ENCODE peak calls at places on chromosomes 5 and 9, in nine cellular contexts. T, R, P, Q, X, F, V, N and H are unnamed samples.

GRCh38 chr9:5947912-5948311 is 57.2 kb downstream of the MLANA start:
- DNase-seq in T (no peak), R (no peak), P (no peak), Q (no peak), X (no peak), F (no peak), V (no peak), N (no peak), H (no peak)

GRCh38 chr5:150511641-150512367 is 3.9 kb downstream of the NDST1 start:
- DNase-seq in T (no peak), R (peak; percentile 67), P (no peak), Q (no peak), X (peak; percentile 75), F (peak; percentile 74), V (peak; percentile 88), N (peak; percentile 43), H (peak; percentile 72)

GRCh38 chr9:72574156-72574810 is 52.9 kb downstream of the TMC1 start:
- DNase-seq in T (no peak), R (no peak), P (no peak), Q (no peak), X (no peak), F (no peak), V (no peak), N (peak; percentile 80), H (no peak)

GRCh38 chr5:125342938-125343401 is 596.5 kb upstream of the ZNF608 start:
- DNase-seq in T (no peak), R (no peak), P (no peak), Q (no peak), X (no peak), F (no peak), V (peak; percentile 62), N (no peak), H (no peak)

GRCh38 chr9:79185866-79186265 is 385.9 kb upstream of the TLE4 start:
- DNase-seq in T (no peak), R (no peak), P (no peak), Q (no peak), X (peak; percentile 17), F (no peak), V (no peak), N (no peak), H (no peak)

GRCh38 chr5:179293276-179293675 is 52.0 kb downstream of the ADAMTS2 start:
- DNase-seq in T (no peak), R (peak; percentile 55), P (no peak), Q (no peak), X (no peak), F (no peak), V (peak; percentile 94), N (no peak), H (peak; percentile 27)

GRCh38 chr9:90142580-90142979 is 500.0 kb downstream of the DIRAS2 start:
- DNase-seq in T (no peak), R (peak; percentile 33), P (no peak), Q (no peak), X (peak; percentile 48), F (peak; percentile 35), V (no peak), N (no peak), H (no peak)

GRCh38 chr9:79382468-79382867 is 189.3 kb upstream of the TLE4 start:
- DNase-seq in T (no peak), R (no peak), P (no peak), Q (no peak), X (peak; percentile 12), F (peak; percentile 11), V (no peak), N (no peak), H (no peak)

GRCh38 chr5:949275-949543 is 56.5 kb downstream of the TRIP13 start:
- DNase-seq in T (no peak), R (no peak), P (no peak), Q (no peak), X (no peak), F (no peak), V (no peak), N (no peak), H (no peak)

GRCh38 chr5:89213584-89213983 is 330.6 kb upstream of the MEF2C start:
- DNase-seq in T (no peak), R (peak; percentile 46), P (peak; percentile 16), Q (no peak), X (no peak), F (no peak), V (peak; percentile 26), N (no peak), H (no peak)

GRCh38 chr5:172958268-172959046 is 767 bp upstream of the RPL26L1 start:
- DNase-seq in T (peak; percentile 82), R (peak; percentile 75), P (peak; percentile 73), Q (peak; percentile 33), X (peak; percentile 84), F (peak; percentile 37), V (peak; percentile 76), N (peak; percentile 55), H (peak; percentile 66)

GRCh38 chr5:6708814-6709213 is 4.4 kb upstream of the TENT4A start:
- DNase-seq in T (no peak), R (no peak), P (peak; percentile 39), Q (no peak), X (no peak), F (no peak), V (no peak), N (no peak), H (no peak)

GRCh38 chr9:6827370-6827949 is 69.7 kb downstream of the KDM4C start:
- DNase-seq in T (no peak), R (no peak), P (no peak), Q (no peak), X (peak; percentile 47), F (peak; percentile 20), V (peak; percentile 70), N (no peak), H (no peak)

GRCh38 chr5:92861531-92862285 is 719.3 kb downstream of the NR2F1-AS1 start:
- DNase-seq in T (no peak), R (no peak), P (no peak), Q (no peak), X (no peak), F (no peak), V (no peak), N (no peak), H (no peak)

GRCh38 chr5:55829956-55830355 is 21.2 kb upstream of the IL31RA start:
- DNase-seq in T (no peak), R (no peak), P (no peak), Q (no peak), X (no peak), F (peak; percentile 40), V (no peak), N (no peak), H (no peak)

GRCh38 chr9:109014267-109015025 is 1.1 kb upstream of the CTNNAL1 start:
- DNase-seq in T (no peak), R (peak; percentile 43), P (no peak), Q (no peak), X (peak; percentile 17), F (peak; percentile 48), V (peak; percentile 59), N (peak; percentile 61), H (no peak)

GRCh38 chr5:111134080-111134479 is 41.9 kb downstream of the WDR36 start:
- DNase-seq in T (no peak), R (no peak), P (no peak), Q (no peak), X (no peak), F (no peak), V (peak; percentile 49), N (no peak), H (no peak)

GRCh38 chr9:19116391-19116790 is 10.9 kb downstream of the PLIN2 start:
- DNase-seq in T (no peak), R (peak; percentile 43), P (peak; percentile 44), Q (no peak), X (no peak), F (peak; percentile 82), V (peak; percentile 63), N (no peak), H (peak; percentile 72)

GRCh38 chr9:125949247-125949646 is 202.1 kb downstream of the PBX3 start:
- DNase-seq in T (no peak), R (no peak), P (no peak), Q (no peak), X (no peak), F (peak; percentile 51), V (no peak), N (no peak), H (no peak)

GRCh38 chr5:172059661-172060100 is 53.2 kb upstream of the FBXW11 start:
- DNase-seq in T (no peak), R (no peak), P (no peak), Q (no peak), X (no peak), F (no peak), V (peak; percentile 62), N (no peak), H (no peak)

GRCh38 chr5:6188976-6189375 is 189.4 kb downstream of the MED10 start:
- DNase-seq in T (no peak), R (no peak), P (no peak), Q (no peak), X (no peak), F (no peak), V (no peak), N (no peak), H (no peak)

GRCh38 chr5:177552839-177553455 is 1.4 kb downstream of the FAM193B start:
- DNase-seq in T (no peak), R (no peak), P (no peak), Q (no peak), X (no peak), F (peak; percentile 31), V (peak; percentile 93), N (no peak), H (no peak)

GRCh38 chr9:4108708-4109444 is 191.0 kb downstream of the GLIS3 start:
- DNase-seq in T (no peak), R (peak; percentile 32), P (peak; percentile 15), Q (no peak), X (no peak), F (no peak), V (no peak), N (no peak), H (no peak)
- H3K27ac ChIP-seq in T (no peak overlapping the region), R (no peak overlapping the region), P (peak overlapping the region; percentile 20), Q (no peak overlapping the region), X (peak overlapping the region; percentile 12), F (no peak overlapping the region), V (peak overlapping the region; percentile 88), N (no peak overlapping the region), H (no peak overlapping the region)

GRCh38 chr5:140347382-140347781 is 979 bp upstream of the HBEGF start:
- DNase-seq in T (no peak), R (no peak), P (no peak), Q (no peak), X (no peak), F (no peak), V (no peak), N (no peak), H (no peak)
- H3K4me3 ChIP-seq in T (no peak overlapping the region), R (no peak overlapping the region), P (no peak overlapping the region), Q (no peak overlapping the region), X (no peak overlapping the region), F (no peak overlapping the region), V (no peak overlapping the region), N (peak overlapping the region; percentile 94), H (peak overlapping the region; percentile 73)

GRCh38 chr9:35140097-35140496 is 21.7 kb upstream of the UNC13B start:
- DNase-seq in T (no peak), R (no peak), P (no peak), Q (no peak), X (no peak), F (no peak), V (no peak), N (no peak), H (no peak)
- H3K9me3 ChIP-seq in T (peaks cover 28% of the 10 kb centered on the region), R (peaks cover 7% of the 10 kb centered on the region), P (peaks cover 14% of the 10 kb centered on the region), Q (no peaks in the 10 kb centered on the region), X (peaks cover 50% of the 10 kb centered on the region), F (peaks cover 18% of the 10 kb centered on the region), V (peaks cover 6% of the 10 kb centered on the region), N (no peaks in the 10 kb centered on the region), H (no peaks in the 10 kb centered on the region)

GRCh38 chr9:14373726-14374125 is 59.8 kb upstream of the NFIB start:
- DNase-seq in T (no peak), R (no peak), P (no peak), Q (no peak), X (no peak), F (no peak), V (no peak), N (no peak), H (no peak)
- H3K27ac ChIP-seq in T (no peak overlapping the region), R (no peak overlapping the region), P (no peak overlapping the region), Q (no peak overlapping the region), X (peak overlapping the region; percentile 82), F (no peak overlapping the region), V (no peak overlapping the region), N (no peak overlapping the region), H (no peak overlapping the region)